ENCODE peak calls at places on chromosomes 2 and 18, in seven cellular contexts. U is substantia nigra, D is adrenal gland, S is SJSA1, L is foreskin keratinocyte, H is PC-3, F is spleen. V is an unnamed sample.

GRCh38 chr2:238106339-238106697 is 6.2 kb downstream of the ESPNL start:
- DNase-seq in U (no peak), D (no peak), L (no peak), H (no peak), F (no peak), S (no peak), V (no peak)

GRCh38 chr18:40866013-40866644 is 1088.9 kb upstream of the PIK3C3 start:
- DNase-seq in U (no peak), D (no peak), H (no peak), L (peak; percentile 72), S (no peak), F (no peak), V (no peak)

GRCh38 chr2:112644933-112645395 is 775 bp upstream of the SLC20A1 start:
- DNase-seq in D (peak; percentile 78), L (peak; percentile 36), S (no peak), F (no peak), H (no peak), U (no peak), V (no peak)

GRCh38 chr2:165312999-165313398 is 73.8 kb downstream of the SCN2A start:
- DNase-seq in H (no peak), L (no peak), F (no peak), S (no peak), U (no peak), D (no peak), V (no peak)

GRCh38 chr18:4142876-4143275 is 312.2 kb downstream of the DLGAP1 start:
- DNase-seq in D (no peak), S (no peak), H (no peak), F (no peak), U (no peak), L (no peak), V (no peak)

GRCh38 chr2:196431957-196432356 is 207.6 kb upstream of the CCDC150 start:
- DNase-seq in H (peak; percentile 56), S (no peak), D (no peak), L (no peak), U (no peak), F (no peak), V (no peak)

GRCh38 chr2:47024046-47024445 is 108.4 kb upstream of the MCFD2 start:
- DNase-seq in D (no peak), L (no peak), S (no peak), F (no peak), H (no peak), U (no peak), V (peak; percentile 72)

GRCh38 chr2:213451542-213452256 is 167.4 kb downstream of the SPAG16 start:
- DNase-seq in H (no peak), F (no peak), L (no peak), D (no peak), U (no peak), S (no peak), V (no peak)

GRCh38 chr18:58861853-58862252 is 2.8 kb upstream of the ZNF532 start:
- DNase-seq in U (no peak), H (peak; percentile 19), S (no peak), L (no peak), F (no peak), D (no peak), V (no peak)

GRCh38 chr2:108257757-108258331 is 18.1 kb downstream of the SULT1C3 start:
- DNase-seq in S (no peak), F (no peak), L (peak; percentile 21), U (no peak), H (peak; percentile 71), D (no peak), V (no peak)

GRCh38 chr2:3462493-3463104 is 56.7 kb downstream of the ADI1 start:
- DNase-seq in S (no peak), D (no peak), U (no peak), L (no peak), F (peak; percentile 73), H (no peak), V (no peak)

GRCh38 chr18:54777118-54777791 is 51.0 kb upstream of the RAB27B start:
- DNase-seq in U (no peak), S (peak; percentile 7), D (no peak), H (peak; percentile 36), L (no peak), F (no peak), V (no peak)

GRCh38 chr18:61606759-61607158 is 273.5 kb downstream of the CDH20 start:
- DNase-seq in H (peak; percentile 82), F (no peak), L (peak; percentile 82), S (peak; percentile 96), D (peak; percentile 84), U (no peak), V (peak; percentile 85)

GRCh38 chr2:238287702-238288649 is at the start of gene PER2:
- DNase-seq in S (peak; percentile 81), L (peak; percentile 75), H (peak; percentile 78), U (no peak), F (peak; percentile 94), D (peak; percentile 69), V (peak; percentile 85)

GRCh38 chr2:200376422-200377142 is 70.1 kb downstream of the SPATS2L start:
- DNase-seq in U (no peak), H (peak; percentile 42), L (no peak), F (no peak), S (no peak), D (peak; percentile 12), V (peak; percentile 84)

GRCh38 chr2:141201161-141201560 is 929.7 kb downstream of the LRP1B start:
- DNase-seq in D (no peak), L (no peak), H (no peak), F (no peak), S (no peak), U (no peak), V (no peak)

DNA sequence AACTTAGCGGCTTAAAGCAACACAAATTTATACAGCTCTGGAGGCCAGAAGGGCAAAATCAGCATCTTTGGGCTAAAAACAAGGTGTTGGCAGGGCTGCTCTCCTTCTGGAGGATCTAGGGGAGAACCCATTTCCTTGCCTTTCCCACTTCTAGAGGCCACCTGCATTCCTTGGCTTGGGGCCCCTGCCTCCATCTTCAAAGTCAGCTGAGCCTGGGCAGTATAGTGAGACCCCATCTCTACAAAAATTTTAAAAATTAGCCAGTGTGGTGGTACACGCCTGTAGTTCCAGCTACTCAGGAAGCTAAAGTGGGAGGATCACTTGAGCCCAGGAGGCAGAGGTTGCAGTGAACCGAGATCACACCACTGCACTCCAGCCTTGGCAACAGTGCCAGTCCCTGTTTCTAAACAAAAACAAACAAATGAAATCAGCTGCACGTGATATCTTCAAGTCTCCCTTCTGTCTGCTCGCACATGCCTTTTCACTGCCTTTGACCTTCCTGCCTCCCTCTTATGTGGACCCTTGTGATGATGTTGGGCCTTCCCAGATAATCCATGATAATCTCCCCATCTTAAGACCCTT is 200.6 kb downstream of the ZFP36L2 start:
- DNase-seq in D (no peak), U (no peak), F (peak; percentile 15), H (no peak), S (no peak), L (no peak), V (no peak)
- H3K27ac ChIP-seq in D (peak overlapping the region; percentile 48), U (peak overlapping the region; percentile 52), F (no peak overlapping the region), H (no peak overlapping the region), S (peak overlapping the region; percentile 32), L (no peak overlapping the region), V (no peak overlapping the region)

GRCh38 chr18:44719519-44720060 is 38.9 kb downstream of the SETBP1 start:
- DNase-seq in L (no peak), F (no peak), S (no peak), U (no peak), D (peak; percentile 20), H (no peak), V (no peak)

GRCh38 chr18:44725300-44726096 is 44.8 kb downstream of the SETBP1 start:
- DNase-seq in L (no peak), F (peak; percentile 85), U (no peak), H (peak; percentile 21), D (peak; percentile 27), S (peak; percentile 81), V (peak; percentile 73)

GRCh38 chr18:44727291-44727690 is 46.6 kb downstream of the SETBP1 start:
- DNase-seq in U (no peak), D (no peak), S (no peak), L (no peak), F (no peak), H (no peak), V (no peak)

GRCh38 chr18:44723366-44723765 is 42.7 kb downstream of the SETBP1 start:
- DNase-seq in D (no peak), H (no peak), U (no peak), L (no peak), F (no peak), S (no peak), V (no peak)

GRCh38 chr18:44723973-44724778 is 43.5 kb downstream of the SETBP1 start:
- DNase-seq in D (no peak), H (no peak), F (no peak), L (no peak), S (no peak), U (no peak), V (no peak)
- H3K27ac ChIP-seq in D (peak overlapping the region; percentile 40), H (no peak overlapping the region), F (peak overlapping the region; percentile 79), L (no peak overlapping the region), S (no peak overlapping the region), U (no peak overlapping the region), V (peak overlapping the region; percentile 50)

GRCh38 chr2:206217162-206217561 is 57.3 kb upstream of the ZDBF2 start:
- DNase-seq in D (no peak), H (no peak), F (no peak), U (no peak), S (no peak), L (no peak), V (no peak)

GRCh38 chr2:206208900-206209299 is 49.2 kb downstream of the EEF1B2 start:
- DNase-seq in F (no peak), U (no peak), S (no peak), H (no peak), D (peak; percentile 62), L (no peak), V (no peak)

GRCh38 chr2:206211657-206212255 is 52.1 kb downstream of the EEF1B2 start:
- DNase-seq in F (no peak), D (peak; percentile 40), L (peak; percentile 28), S (peak; percentile 52), U (no peak), H (peak; percentile 82), V (no peak)

GRCh38 chr2:206213514-206213845 is 53.8 kb downstream of the EEF1B2 start:
- DNase-seq in L (no peak), F (no peak), H (no peak), S (no peak), U (no peak), D (no peak), V (no peak)

DNA sequence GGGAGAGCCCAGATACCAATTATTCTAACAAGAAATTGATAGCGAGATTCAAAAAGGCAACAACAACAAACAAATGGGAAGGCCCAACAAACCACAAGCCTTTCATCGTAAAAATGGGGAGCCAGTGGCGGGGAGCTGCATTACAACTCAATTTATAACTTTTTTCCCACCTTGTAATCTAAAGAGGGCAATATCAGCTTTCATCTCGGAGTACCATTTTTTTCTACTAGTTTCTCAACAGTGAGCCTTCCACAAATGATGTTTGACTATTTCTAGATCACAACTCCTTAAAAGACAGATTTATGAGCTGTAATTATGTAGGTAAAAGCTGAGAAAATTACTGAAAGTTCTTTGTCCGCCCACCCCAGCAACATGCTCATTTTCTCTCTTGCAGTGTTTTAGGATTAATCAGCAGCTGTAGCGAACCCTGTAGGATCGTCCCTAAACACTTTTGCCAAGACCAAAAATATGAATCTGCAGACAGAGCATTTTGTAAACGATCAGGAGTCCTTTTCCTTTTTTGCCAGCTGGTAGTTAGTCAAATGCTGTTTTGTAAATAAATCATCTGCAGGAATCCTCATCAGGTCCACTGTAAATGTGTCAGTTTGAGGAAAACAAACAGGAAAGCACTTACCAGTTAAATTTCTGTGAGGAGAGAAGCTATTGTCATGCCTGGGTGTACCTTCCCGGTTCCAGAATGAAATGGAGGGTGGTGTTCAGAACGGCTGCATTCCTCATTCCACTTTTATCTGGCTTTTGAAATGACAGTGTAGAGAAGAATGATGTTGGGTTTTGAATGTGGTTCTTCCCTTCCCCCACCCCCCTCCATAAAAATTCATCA is 53.2 kb downstream of the EEF1B2 start:
- DNase-seq in F (no peak), L (no peak), H (peak; percentile 64), D (no peak), U (no peak), S (peak; percentile 94), V (no peak)
- H3K27ac ChIP-seq in F (no peak overlapping the region), L (no peak overlapping the region), H (peak overlapping the region; percentile 4), D (peak overlapping the region; percentile 48), U (no peak overlapping the region), S (peak overlapping the region; percentile 91), V (no peak overlapping the region)

GRCh38 chr2:227183657-227184367 is 19.4 kb downstream of the COL4A3 start:
- DNase-seq in H (no peak), D (no peak), S (no peak), L (no peak), F (no peak), U (no peak), V (no peak)
- H3K27ac ChIP-seq in H (no peak overlapping the region), D (no peak overlapping the region), S (no peak overlapping the region), L (no peak overlapping the region), F (no peak overlapping the region), U (no peak overlapping the region), V (peak overlapping the region; percentile 44)